ENCODE peak calls at places on chromosomes 11 and 22, in five cellular contexts. T is aorta; G is Calu3; R is brain microvascular endothelial cell; P is stimulated activated CD4-positive, alpha-beta T cell treated with anti-CD3 and anti-CD28 coated beads, Interleukin-4, amount 100 ng/mL, for 4 hours. K is an unnamed sample.

GRCh38 chr11:60118333-60118732 is 29.9 kb downstream of the MS4A2 start:
- DNase-seq in T (no peak), G (no peak), R (no peak), P (no peak), K (no peak)

GRCh38 chr22:27795053-27795452 is 6.5 kb downstream of the MN1 start:
- DNase-seq in G (no peak), T (no peak), R (no peak), P (no peak), K (no peak)

GRCh38 chr11:95498731-95499396 is 267.9 kb upstream of the SESN3 start:
- DNase-seq in P (no peak), T (no peak), G (no peak), R (no peak), K (no peak)

GRCh38 chr11:121534131-121535093 is 81.6 kb upstream of the SORL1-AS1 start:
- DNase-seq in P (no peak), G (no peak), R (no peak), T (no peak), K (no peak)

GRCh38 chr11:94147433-94147845 is 18.8 kb downstream of the PANX1 start:
- DNase-seq in P (no peak), R (no peak), T (no peak), G (no peak), K (no peak)

GRCh38 chr11:66479741-66480115 is 506 bp upstream of the DPP3 start:
- DNase-seq in R (no peak), T (no peak), G (no peak), P (no peak), K (no peak)

GRCh38 chr22:30565341-30565740 is 9.1 kb downstream of the GAL3ST1 start:
- DNase-seq in T (no peak), G (no peak), P (no peak), R (no peak), K (no peak)

GRCh38 chr22:26054846-26055245 is 114.4 kb upstream of the SEZ6L start:
- DNase-seq in R (no peak), P (no peak), G (no peak), T (no peak), K (no peak)

GRCh38 chr11:117816151-117816741 is 8.3 kb downstream of the FXYD2 start:
- DNase-seq in R (peak), T (peak), P (no peak), G (no peak), K (no peak)

GRCh38 chr22:46937939-46938338 is 175.5 kb downstream of the TBC1D22A start:
- DNase-seq in G (no peak), P (no peak), T (no peak), R (no peak), K (no peak)

GRCh38 chr11:128988224-128988970 is 45.7 kb upstream of the TP53AIP1 start:
- DNase-seq in T (no peak), P (no peak), R (no peak), G (no peak), K (no peak)

GRCh38 chr11:122334546-122335375 is 218.7 kb upstream of the BLID start:
- DNase-seq in T (no peak), P (no peak), R (no peak), G (no peak), K (no peak)

GRCh38 chr11:64924910-64925284 is 408 bp downstream of the PPP2R5B start:
- DNase-seq in R (no peak), G (no peak), T (no peak), P (no peak), K (no peak)

GRCh38 chr11:58927393-58928081 is 11.8 kb upstream of the GLYATL1 start:
- DNase-seq in R (no peak), T (no peak), P (peak), G (peak), K (no peak)

K was measured in activated T-helper 9 cell treated with anti-CD3 and anti-CD28 coated beads, Interleukin-2, amount 50 U/mL, for 16 hours.